ENCODE peak calls at places on chromosome 4, in five cellular contexts. D, A, F, X and G are unnamed samples.

GRCh38 chr4:162700358-162700757 is 466.3 kb downstream of the NAF1 start:
- DNase-seq in X (no peak), D (no peak), A (no peak), F (no peak), G (no peak)

GRCh38 chr4:119313237-119313636 is 8.7 kb downstream of the FABP2 start:
- DNase-seq in X (no peak), A (no peak), D (no peak), F (no peak), G (no peak)

GRCh38 chr4:74632634-74633033 is 161.7 kb downstream of the BTC start:
- DNase-seq in D (peak; percentile 88), X (no peak), A (no peak), F (peak; percentile 85), G (no peak)

GRCh38 chr4:32025840-32026459 is 1305.8 kb downstream of the PCDH7 start:
- DNase-seq in X (no peak), A (peak; percentile 20), D (no peak), F (no peak), G (no peak)

GRCh38 chr4:78529569-78530209 is 21.9 kb upstream of the ANXA3 start:
- DNase-seq in X (no peak), F (peak; percentile 86), A (no peak), D (peak; percentile 74), G (no peak)

GRCh38 chr4:177322156-177322685 is 12.5 kb downstream of the NEIL3 start:
- DNase-seq in X (no peak), F (no peak), D (peak; percentile 55), A (no peak), G (no peak)

GRCh38 chr4:6200011-6200921 is at the start of gene JAKMIP1:
- DNase-seq in D (peak; percentile 46), F (peak; percentile 43), X (peak; percentile 69), A (peak; percentile 80), G (peak; percentile 58)

GRCh38 chr4:67934628-67935027 is 28.7 kb downstream of the TMPRSS11A start:
- DNase-seq in A (peak; percentile 35), D (no peak), F (no peak), X (no peak), G (no peak)

GRCh38 chr4:145539677-145540076 is 58.0 kb downstream of the SMAD1 start:
- DNase-seq in D (no peak), A (no peak), F (no peak), X (no peak), G (no peak)

GRCh38 chr4:726235-726787 is 20.7 kb downstream of the PCGF3 start:
- DNase-seq in D (peak; percentile 44), X (no peak), F (peak; percentile 78), A (no peak), G (no peak)

GRCh38 chr4:37780444-37781133 is 45.9 kb upstream of the PGM2 start:
- DNase-seq in F (peak; percentile 19), D (no peak), A (peak; percentile 15), X (peak; percentile 36), G (no peak)

GRCh38 chr4:42906906-42907774 is 14.6 kb downstream of the GRXCR1 start:
- DNase-seq in D (no peak), X (no peak), A (no peak), F (peak; percentile 6), G (no peak)

GRCh38 chr4:129672941-129673340 is 577.0 kb downstream of the C4orf33 start:
- DNase-seq in D (no peak), X (no peak), F (no peak), A (no peak), G (no peak)

GRCh38 chr4:127965803-127966175 is 583 bp downstream of the ABHD18 start:
- DNase-seq in X (peak; percentile 55), A (peak; percentile 82), F (peak; percentile 33), D (peak; percentile 20), G (no peak)

GRCh38 chr4:28229092-28229491 is 1368.5 kb downstream of the STIM2 start:
- DNase-seq in D (peak; percentile 78), F (peak; percentile 85), A (peak; percentile 47), X (no peak), G (no peak)

GRCh38 chr4:150540959-150541360 is 41.0 kb upstream of the MAB21L2 start:
- DNase-seq in A (peak; percentile 50), D (peak; percentile 5), X (no peak), F (no peak), G (no peak)

GRCh38 chr4:92551616-92552015 is 247.8 kb downstream of the GRID2 start:
- DNase-seq in F (no peak), D (no peak), X (no peak), A (no peak), G (no peak)

GRCh38 chr4:133997440-133997839 is 204.1 kb downstream of the PABPC4L start:
- DNase-seq in D (peak; percentile 6), X (no peak), F (peak; percentile 5), A (no peak), G (no peak)

GRCh38 chr4:146398404-146398803 is 123.3 kb downstream of the SLC10A7 start:
- DNase-seq in A (no peak), D (no peak), F (peak; percentile 14), X (no peak), G (no peak)

GRCh38 chr4:123746981-123747380 is 350.4 kb downstream of the SPRY1 start:
- DNase-seq in F (no peak), A (peak; percentile 58), D (no peak), X (no peak), G (no peak)

GRCh38 chr4:177632481-177632880 is 190.2 kb upstream of the AGA start:
- DNase-seq in D (no peak), A (no peak), F (no peak), X (no peak), G (no peak)

GRCh38 chr4:128287159-128287870 is at the start of gene PGRMC2:
- DNase-seq in D (peak; percentile 37), X (no peak), A (peak; percentile 75), F (peak; percentile 68), G (no peak)

GRCh38 chr4:142407569-142407968 is 438.5 kb downstream of the INPP4B start:
- DNase-seq in F (peak; percentile 59), D (no peak), X (no peak), A (peak; percentile 43), G (no peak)
- H3K4me1 ChIP-seq in F (peaks cover 52% of the 10 kb centered on the region), D (peaks cover 8% of the 10 kb centered on the region), X (peaks cover 48% of the 10 kb centered on the region), A (peaks cover 33% of the 10 kb centered on the region), G (peaks cover 49% of the 10 kb centered on the region)

DNA sequence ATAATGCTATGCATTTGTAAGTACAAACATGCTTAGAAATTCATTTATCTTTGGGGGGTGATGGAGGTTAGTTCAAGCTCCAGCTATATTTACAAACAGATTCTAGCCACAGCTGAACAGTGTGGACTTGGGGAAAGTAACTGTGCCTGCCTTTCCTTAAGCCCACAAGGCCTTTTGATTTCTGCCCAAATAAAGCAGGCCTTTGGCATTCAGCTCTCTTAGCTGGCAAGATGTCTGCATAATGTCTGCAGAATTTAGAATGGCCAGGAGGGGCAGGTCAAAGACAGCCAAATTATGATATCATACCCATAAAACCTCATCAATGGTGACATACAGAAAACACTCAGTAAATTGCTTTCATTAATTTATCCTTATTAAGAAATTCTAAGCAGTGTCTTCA is 538.6 kb upstream of the NR3C2 start:
- DNase-seq in F (no peak), D (no peak), X (no peak), A (no peak), G (no peak)
- H3K27ac ChIP-seq in F (no peak overlapping the region), D (no peak overlapping the region), X (no peak overlapping the region), A (no peak overlapping the region), G (no peak overlapping the region)

DNA sequence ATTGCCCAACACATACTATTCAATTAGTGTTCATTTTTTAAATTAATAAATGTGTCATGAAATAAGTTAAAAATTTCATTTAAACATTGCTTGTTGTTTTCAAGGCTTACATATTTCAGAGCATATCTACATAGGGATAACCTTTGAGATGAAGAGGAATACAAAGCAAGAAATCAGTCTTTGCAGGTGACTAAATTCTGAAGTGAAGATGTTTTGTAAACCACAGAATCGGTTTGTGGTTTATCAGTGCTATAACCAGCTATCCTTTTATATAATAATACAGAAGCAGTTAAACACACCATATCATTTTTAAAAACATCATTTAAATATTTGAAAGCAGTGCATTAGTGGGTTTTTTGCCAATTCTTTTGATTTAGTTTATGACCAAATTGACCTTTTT is 26.9 kb downstream of the FAM241A start:
- DNase-seq in A (no peak), F (no peak), D (no peak), X (no peak), G (no peak)
- H3K4me1 ChIP-seq in A (no peaks in the 10 kb centered on the region), F (peaks cover 41% of the 10 kb centered on the region), D (no peaks in the 10 kb centered on the region), X (peaks cover 30% of the 10 kb centered on the region), G (peaks cover 40% of the 10 kb centered on the region)

GRCh38 chr4:185782523-185782922 is 29.5 kb downstream of the SORBS2 start:
- DNase-seq in A (no peak), D (peak; percentile 65), F (peak; percentile 6), X (no peak), G (no peak)
- H3K27ac ChIP-seq in A (no peak overlapping the region), D (no peak overlapping the region), F (no peak overlapping the region), X (no peak overlapping the region), G (no peak overlapping the region)

DNA sequence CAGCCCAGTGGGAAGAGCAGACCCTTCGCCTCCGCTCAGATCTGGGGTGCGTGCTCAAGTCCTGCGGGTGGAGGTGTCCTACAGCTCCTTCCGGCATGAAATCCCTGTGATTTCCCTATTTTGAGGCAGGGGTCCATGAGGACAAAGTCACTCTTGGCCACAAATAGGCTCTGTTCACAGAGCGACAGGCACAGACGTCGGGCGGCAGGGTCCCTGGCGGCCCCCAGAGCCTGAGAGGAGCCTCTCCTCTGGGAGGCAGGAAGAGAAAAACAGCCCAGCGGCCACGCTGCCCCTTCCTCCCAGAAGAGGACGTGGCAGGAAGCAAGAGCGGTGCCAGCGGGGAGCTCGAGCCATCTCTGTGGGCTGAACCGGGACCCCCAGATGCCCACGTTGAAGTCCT is 38.7 kb downstream of the ABLIM2 start:
- DNase-seq in F (no peak), X (no peak), A (no peak), D (no peak), G (no peak)
- H3K4me1 ChIP-seq in F (no peaks in the 10 kb centered on the region), X (peaks cover 23% of the 10 kb centered on the region), A (no peaks in the 10 kb centered on the region), D (peaks cover 2% of the 10 kb centered on the region), G (peaks cover 92% of the 10 kb centered on the region)

DNA sequence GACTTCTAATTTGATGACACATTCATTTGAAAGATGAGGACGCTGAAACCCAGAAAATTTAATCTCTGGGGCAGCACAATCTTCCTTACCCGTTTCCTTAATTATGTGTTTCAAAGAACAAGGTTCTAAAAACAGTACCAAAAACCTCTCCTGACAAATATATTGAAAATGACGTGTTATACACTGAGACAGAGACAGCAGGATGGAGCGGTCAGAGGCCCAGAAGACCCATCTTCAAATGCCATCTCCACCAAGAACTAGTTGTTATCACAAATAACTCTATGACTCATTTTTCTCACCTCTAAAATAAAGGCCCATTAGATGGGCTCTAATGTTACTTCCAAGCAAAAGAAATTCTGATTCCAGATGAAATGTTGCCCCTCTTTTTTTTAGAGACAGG is 177.4 kb downstream of the NSUN7 start:
- DNase-seq in D (no peak), X (no peak), A (no peak), F (no peak), G (no peak)
- H3K27ac ChIP-seq in D (no peak overlapping the region), X (no peak overlapping the region), A (no peak overlapping the region), F (no peak overlapping the region), G (no peak overlapping the region)

GRCh38 chr4:98166731-98167041 is 23.4 kb upstream of the STPG2 start:
- DNase-seq in D (no peak), F (no peak), X (no peak), A (no peak), G (no peak)
- H3K4me1 ChIP-seq in D (no peaks in the 10 kb centered on the region), F (no peaks in the 10 kb centered on the region), X (no peaks in the 10 kb centered on the region), A (peaks cover 19% of the 10 kb centered on the region), G (peaks cover 5% of the 10 kb centered on the region)

GRCh38 chr4:54197926-54198325 is 31.2 kb upstream of the PDGFRA start:
- DNase-seq in X (no peak), D (no peak), A (no peak), F (no peak), G (no peak)
- H3K27ac ChIP-seq in X (no peak overlapping the region), D (no peak overlapping the region), A (no peak overlapping the region), F (peak overlapping the region; percentile 91), G (no peak overlapping the region)

GRCh38 chr4:139823345-139823744 is 157.7 kb downstream of the MGST2 start:
- DNase-seq in F (no peak), A (no peak), X (no peak), D (no peak), G (no peak)
- H3K4me1 ChIP-seq in F (no peaks in the 10 kb centered on the region), A (peaks cover 46% of the 10 kb centered on the region), X (no peaks in the 10 kb centered on the region), D (no peaks in the 10 kb centered on the region), G (peaks cover 6% of the 10 kb centered on the region)